ENCODE peak calls at places on chromosome 16, in six cellular contexts. I is HepG2, T is K562, V is H1, Q is HCT116, Z is GM12878. E is an unnamed sample.

GRCh38 chr16:14460726-14461125 is 169.3 kb downstream of the PARN start:
- DNase-seq in I (no peak), T (no peak), V (no peak), Q (no peak), Z (no peak), E (no peak)

GRCh38 chr16:73048292-73049050 is 543 bp upstream of the ZFHX3 start:
- DNase-seq in I (peak; percentile 84), T (no peak), V (no peak), Q (no peak), Z (no peak), E (peak; percentile 30)

GRCh38 chr16:14455577-14455976 is 174.5 kb downstream of the PARN start:
- DNase-seq in I (peak; percentile 18), T (peak; percentile 13), V (no peak), Q (peak; percentile 31), Z (no peak), E (no peak)

GRCh38 chr16:11205754-11206459 is 50.1 kb downstream of the SOCS1 start:
- DNase-seq in I (peak; percentile 53), T (no peak), V (no peak), Q (no peak), Z (no peak), E (peak; percentile 9)

GRCh38 chr16:52466998-52467397 is 79.9 kb downstream of the TOX3 start:
- DNase-seq in I (no peak), T (no peak), V (no peak), Q (no peak), Z (no peak), E (no peak)

GRCh38 chr16:35173295-35173694 is 1713.9 kb downstream of the TP53TG3F start:
- DNase-seq in I (no peak), T (no peak), V (no peak), Q (no peak), Z (no peak), E (no peak)

GRCh38 chr16:29744541-29745101 is 1.2 kb downstream of the C16orf54 start:
- DNase-seq in I (no peak), T (no peak), V (no peak), Q (no peak), Z (no peak), E (no peak)

GRCh38 chr16:78684040-78684611 is 584.7 kb downstream of the WWOX start:
- DNase-seq in I (peak; percentile 51), T (no peak), V (no peak), Q (no peak), Z (no peak), E (no peak)

GRCh38 chr16:11198817-11199216 is 57.2 kb downstream of the SOCS1 start:
- DNase-seq in I (no peak), T (peak; percentile 86), V (no peak), Q (peak; percentile 70), Z (no peak), E (no peak)

GRCh38 chr16:19871721-19872120 is 12.9 kb downstream of the GPRC5B start:
- DNase-seq in I (no peak), T (no peak), V (no peak), Q (no peak), Z (no peak), E (no peak)

GRCh38 chr16:89860747-89861304 is 12.6 kb upstream of the TCF25 start:
- DNase-seq in I (peak; percentile 52), T (peak; percentile 96), V (peak; percentile 65), Q (peak; percentile 51), Z (no peak), E (peak; percentile 57)

GRCh38 chr16:80583466-80583865 is 42.7 kb downstream of the DYNLRB2 start:
- DNase-seq in I (no peak), T (no peak), V (no peak), Q (no peak), Z (no peak), E (no peak)

GRCh38 chr16:55482056-55482455 is 3.1 kb downstream of the MMP2 start:
- DNase-seq in I (no peak), T (no peak), V (no peak), Q (no peak), Z (no peak), E (no peak)

GRCh38 chr16:25155553-25156460 is 44.3 kb downstream of the LCMT1 start:
- DNase-seq in I (no peak), T (no peak), V (no peak), Q (no peak), Z (no peak), E (peak; percentile 29)

GRCh38 chr16:87502308-87502969 is 9.6 kb upstream of the ZCCHC14 start:
- DNase-seq in I (no peak), T (no peak), V (no peak), Q (no peak), Z (no peak), E (no peak)

GRCh38 chr16:14102925-14103720 is 32.0 kb downstream of the MRTFB start:
- DNase-seq in I (no peak), T (no peak), V (no peak), Q (no peak), Z (no peak), E (peak; percentile 57)

GRCh38 chr16:62068747-62069146 is 32.5 kb upstream of the CDH8 start:
- DNase-seq in I (peak; percentile 20), T (peak; percentile 47), V (no peak), Q (no peak), Z (no peak), E (no peak)

GRCh38 chr16:23837553-23838308 is 1.9 kb downstream of the PRKCB start:
- DNase-seq in I (no peak), T (no peak), V (no peak), Q (no peak), Z (no peak), E (no peak)

GRCh38 chr16:81696136-81696958 is 82.7 kb upstream of the PLCG2 start:
- DNase-seq in I (no peak), T (no peak), V (no peak), Q (no peak), Z (no peak), E (no peak)

GRCh38 chr16:89199241-89200123 is 855 bp downstream of the SLC22A31 start:
- DNase-seq in I (no peak), T (no peak), V (no peak), Q (no peak), Z (no peak), E (no peak)

GRCh38 chr16:1001096-1001495 is 19.5 kb downstream of the SOX8 start:
- DNase-seq in I (no peak), T (no peak), V (no peak), Q (no peak), Z (no peak), E (no peak)

GRCh38 chr16:15660203-15660601 is 10.2 kb downstream of the NDE1 start:
- DNase-seq in I (peak; percentile 50), T (no peak), V (no peak), Q (no peak), Z (no peak), E (no peak)

GRCh38 chr16:15658556-15658955 is 8.5 kb downstream of the NDE1 start:
- DNase-seq in I (no peak), T (no peak), V (no peak), Q (no peak), Z (no peak), E (no peak)

GRCh38 chr16:15653227-15653626 is 3.2 kb downstream of the NDE1 start:
- DNase-seq in I (peak; percentile 58), T (no peak), V (no peak), Q (no peak), Z (no peak), E (peak; percentile 55)

GRCh38 chr16:15654591-15654990 is 4.5 kb downstream of the NDE1 start:
- DNase-seq in I (no peak), T (no peak), V (no peak), Q (no peak), Z (no peak), E (no peak)

GRCh38 chr16:15658149-15658548 is 8.1 kb downstream of the NDE1 start:
- DNase-seq in I (no peak), T (no peak), V (no peak), Q (no peak), Z (no peak), E (no peak)
- H3K79me2 ChIP-seq in I (peaks cover 83% of the 10 kb centered on the region), T (peaks cover 78% of the 10 kb centered on the region), V (peaks cover 17% of the 10 kb centered on the region), Q (peaks cover 88% of the 10 kb centered on the region), Z (peaks cover 84% of the 10 kb centered on the region), E (peaks cover 80% of the 10 kb centered on the region)

GRCh38 chr16:50273382-50273690 is 7.0 kb downstream of the ADCY7 start:
- DNase-seq in I (no peak), T (no peak), V (no peak), Q (no peak), Z (no peak), E (no peak)

GRCh38 chr16:50276128-50276444 is 9.7 kb downstream of the ADCY7 start:
- DNase-seq in I (no peak), T (no peak), V (no peak), Q (no peak), Z (no peak), E (no peak)

GRCh38 chr16:50273888-50274770 is 7.8 kb downstream of the ADCY7 start:
- DNase-seq in I (no peak), T (peak; percentile 58), V (no peak), Q (no peak), Z (peak; percentile 64), E (no peak)

GRCh38 chr16:50275428-50276127 is 9.2 kb downstream of the ADCY7 start:
- DNase-seq in I (no peak), T (no peak), V (no peak), Q (no peak), Z (no peak), E (no peak)

GRCh38 chr16:50274771-50275415 is 8.5 kb downstream of the ADCY7 start:
- DNase-seq in I (no peak), T (no peak), V (no peak), Q (no peak), Z (no peak), E (no peak)
- H2AFZ ChIP-seq in I (no peak overlapping the region), T (no peak overlapping the region), V (no peak overlapping the region), Q (no peak overlapping the region), Z (no peak overlapping the region), E (no peak overlapping the region)

GRCh38 chr16:30896203-30896889 is at the start of gene CTF1:
- DNase-seq in I (peak; percentile 39), T (peak; percentile 82), V (no peak), Q (peak; percentile 65), Z (no peak), E (peak; percentile 66)

GRCh38 chr16:30894540-30895368 is 877 bp upstream of the BCL7C start:
- DNase-seq in I (no peak), T (no peak), V (no peak), Q (no peak), Z (no peak), E (no peak)

GRCh38 chr16:30899794-30900193 is 3.4 kb downstream of the CTF1 start:
- DNase-seq in I (no peak), T (no peak), V (no peak), Q (no peak), Z (no peak), E (no peak)

GRCh38 chr16:30895592-30896202 is 717 bp upstream of the CTF1 start:
- DNase-seq in I (no peak), T (peak; percentile 44), V (no peak), Q (peak; percentile 34), Z (no peak), E (no peak)

GRCh38 chr16:30896890-30897730 is 696 bp downstream of the CTF1 start:
- DNase-seq in I (peak; percentile 87), T (peak; percentile 78), V (no peak), Q (peak; percentile 86), Z (no peak), E (peak; percentile 86)
- TF ChIP-seq POLR2A in I (no peak), T (peak; percentile 82), V (no peak), Q (no peak), Z (no peak), E (no peak)

DNA sequence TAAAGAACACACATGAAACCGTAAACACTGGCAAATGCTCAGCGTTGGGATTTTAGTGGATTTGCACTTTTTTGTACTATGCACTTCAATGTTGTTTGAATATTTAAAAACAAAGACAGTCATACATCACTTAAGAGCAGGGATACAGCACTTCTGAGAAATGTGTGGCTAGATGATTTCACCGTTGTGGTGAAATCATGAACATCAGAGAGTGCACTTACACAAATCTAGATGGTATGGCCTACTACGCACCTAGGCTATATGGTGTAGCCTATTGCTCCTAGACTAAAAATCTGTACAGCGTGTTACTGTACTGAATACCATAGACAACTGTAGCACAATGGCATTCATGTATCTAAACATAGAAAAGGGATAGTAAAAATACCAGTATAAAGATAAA is 37.6 kb upstream of the CNEP1R1 start:
- DNase-seq in I (no peak), T (no peak), V (no peak), Q (no peak), Z (no peak), E (no peak)
- H3K79me2 ChIP-seq in I (no peaks in the 10 kb centered on the region), T (no peaks in the 10 kb centered on the region), V (no peaks in the 10 kb centered on the region), Q (no peaks in the 10 kb centered on the region), Z (no peaks in the 10 kb centered on the region), E (no peaks in the 10 kb centered on the region)